ENCODE peak calls at places on chromosomes 11 and 22, in five cellular contexts. One of them, this sample, is unnamed.

GRCh38 chr22:19767427-19768380 is 7.1 kb downstream of the TBX1 start:
- DNase-seq in HepG2: peak; percentile 47
- DNase-seq in GM12878: no peak
- DNase-seq in NT2/D1: no peak
- DNase-seq in H1: no peak
- DNase-seq in this sample: no peak

GRCh38 chr11:125429174-125429707 is 66.8 kb downstream of the FEZ1 start:
- DNase-seq in HepG2: peak; percentile 35
- DNase-seq in GM12878: no peak
- DNase-seq in NT2/D1: peak; percentile 75
- DNase-seq in H1: peak; percentile 58
- DNase-seq in this sample: peak; percentile 72

GRCh38 chr11:114061053-114062049 is 1.8 kb downstream of the ZBTB16 start:
- DNase-seq in HepG2: no peak
- DNase-seq in GM12878: no peak
- DNase-seq in NT2/D1: no peak
- DNase-seq in H1: no peak
- DNase-seq in this sample: peak; percentile 33

GRCh38 chr22:42172385-42173172 is 42.0 kb upstream of the CYP2D6 start:
- DNase-seq in HepG2: peak; percentile 74
- DNase-seq in GM12878: no peak
- DNase-seq in NT2/D1: no peak
- DNase-seq in H1: no peak
- DNase-seq in this sample: no peak

GRCh38 chr11:12725863-12726666 is 51.8 kb downstream of the TEAD1 start:
- DNase-seq in HepG2: no peak
- DNase-seq in GM12878: no peak
- DNase-seq in NT2/D1: no peak
- DNase-seq in H1: no peak
- DNase-seq in this sample: no peak

GRCh38 chr11:47577460-47578041 is 1.2 kb downstream of the KBTBD4 start:
- DNase-seq in HepG2: no peak
- DNase-seq in GM12878: no peak
- DNase-seq in NT2/D1: no peak
- DNase-seq in H1: no peak
- DNase-seq in this sample: no peak

GRCh38 chr11:111379500-111380136 is 543 bp upstream of the POU2AF1 start:
- DNase-seq in HepG2: no peak
- DNase-seq in GM12878: no peak
- DNase-seq in NT2/D1: no peak
- DNase-seq in H1: no peak
- DNase-seq in this sample: no peak

GRCh38 chr22:35642305-35642741 is 5.9 kb upstream of the APOL6 start:
- DNase-seq in HepG2: peak; percentile 47
- DNase-seq in GM12878: no peak
- DNase-seq in NT2/D1: no peak
- DNase-seq in H1: no peak
- DNase-seq in this sample: no peak

GRCh38 chr11:69048056-69048717 is 545 bp upstream of the TPCN2 start:
- DNase-seq in HepG2: no peak
- DNase-seq in GM12878: no peak
- DNase-seq in NT2/D1: no peak
- DNase-seq in H1: no peak
- DNase-seq in this sample: no peak

GRCh38 chr11:9148035-9148434 is 56.6 kb upstream of the SCUBE2 start:
- DNase-seq in HepG2: no peak
- DNase-seq in GM12878: no peak
- DNase-seq in NT2/D1: no peak
- DNase-seq in H1: no peak
- DNase-seq in this sample: no peak

GRCh38 chr11:13782395-13783080 is 114.1 kb downstream of the FAR1 start:
- DNase-seq in HepG2: no peak
- DNase-seq in GM12878: no peak
- DNase-seq in NT2/D1: no peak
- DNase-seq in H1: no peak
- DNase-seq in this sample: no peak

GRCh38 chr11:47943721-47944554 is 36.4 kb upstream of the PTPRJ start:
- DNase-seq in HepG2: no peak
- DNase-seq in GM12878: no peak
- DNase-seq in NT2/D1: no peak
- DNase-seq in H1: peak; percentile 44
- DNase-seq in this sample: no peak

GRCh38 chr11:108824601-108825000 is 159.7 kb downstream of the DDX10 start:
- DNase-seq in HepG2: no peak
- DNase-seq in GM12878: no peak
- DNase-seq in NT2/D1: no peak
- DNase-seq in H1: no peak
- DNase-seq in this sample: no peak

GRCh38 chr11:118634435-118635236 is 27.2 kb downstream of the PHLDB1 start:
- DNase-seq in HepG2: peak; percentile 41
- DNase-seq in GM12878: no peak
- DNase-seq in NT2/D1: peak; percentile 78
- DNase-seq in H1: peak; percentile 80
- DNase-seq in this sample: peak; percentile 87
- TF ChIP-seq SUZ12 in HepG2: no peak
- TF ChIP-seq SUZ12 in GM12878: no peak
- TF ChIP-seq SUZ12 in NT2/D1: no peak
- TF ChIP-seq SUZ12 in H1: no peak
- TF ChIP-seq SUZ12 in this sample: no peak

DNA sequence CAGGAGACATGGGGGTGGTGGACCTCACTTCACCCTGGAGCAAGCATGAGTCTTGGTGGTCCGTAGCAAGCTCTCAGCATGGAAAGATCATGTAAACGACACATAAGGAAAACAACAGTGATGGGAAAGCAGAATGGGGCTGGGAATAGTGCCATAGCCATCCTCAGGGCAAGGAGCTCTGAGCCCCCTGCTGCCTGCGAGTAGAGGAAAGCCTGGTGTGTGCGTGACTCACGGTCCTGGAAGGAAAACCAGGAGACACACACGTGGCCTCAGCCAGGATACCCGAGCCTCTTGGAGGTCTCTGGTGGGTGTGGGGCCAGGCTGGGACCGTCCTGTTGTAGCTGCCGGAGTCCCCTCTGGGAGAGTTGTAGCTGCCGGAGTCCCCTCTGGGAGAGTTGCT is 12.4 kb downstream of the SHANK3 start:
- DNase-seq in HepG2: no peak
- DNase-seq in GM12878: no peak
- DNase-seq in NT2/D1: no peak
- DNase-seq in H1: no peak
- DNase-seq in this sample: no peak
- TF ChIP-seq SUZ12 in HepG2: no peak
- TF ChIP-seq SUZ12 in GM12878: no peak
- TF ChIP-seq SUZ12 in NT2/D1: no peak
- TF ChIP-seq SUZ12 in H1: no peak
- TF ChIP-seq SUZ12 in this sample: no peak

GRCh38 chr11:19712281-19713220 is at the start of gene NAV2:
- DNase-seq in HepG2: peak; percentile 61
- DNase-seq in GM12878: peak; percentile 20
- DNase-seq in NT2/D1: peak; percentile 81
- DNase-seq in H1: peak; percentile 80
- DNase-seq in this sample: peak; percentile 91

GRCh38 chr11:19714387-19715363 is 2.0 kb downstream of the NAV2 start:
- DNase-seq in HepG2: no peak
- DNase-seq in GM12878: no peak
- DNase-seq in NT2/D1: no peak
- DNase-seq in H1: no peak
- DNase-seq in this sample: no peak

GRCh38 chr11:19711911-19712280 is 741 bp upstream of the NAV2 start:
- DNase-seq in HepG2: no peak
- DNase-seq in GM12878: no peak
- DNase-seq in NT2/D1: peak; percentile 16
- DNase-seq in H1: no peak
- DNase-seq in this sample: no peak

GRCh38 chr11:19714093-19714386 is 1.4 kb downstream of the NAV2 start:
- DNase-seq in HepG2: no peak
- DNase-seq in GM12878: no peak
- DNase-seq in NT2/D1: no peak
- DNase-seq in H1: no peak
- DNase-seq in this sample: no peak

GRCh38 chr11:19713221-19714092 is 820 bp downstream of the NAV2 start:
- DNase-seq in HepG2: no peak
- DNase-seq in GM12878: no peak
- DNase-seq in NT2/D1: no peak
- DNase-seq in H1: no peak
- DNase-seq in this sample: peak; percentile 22
- TF ChIP-seq SUZ12 in HepG2: no peak
- TF ChIP-seq SUZ12 in GM12878: peak; percentile 87
- TF ChIP-seq SUZ12 in NT2/D1: no peak
- TF ChIP-seq SUZ12 in H1: peak; percentile 87
- TF ChIP-seq SUZ12 in this sample: no peak

DNA sequence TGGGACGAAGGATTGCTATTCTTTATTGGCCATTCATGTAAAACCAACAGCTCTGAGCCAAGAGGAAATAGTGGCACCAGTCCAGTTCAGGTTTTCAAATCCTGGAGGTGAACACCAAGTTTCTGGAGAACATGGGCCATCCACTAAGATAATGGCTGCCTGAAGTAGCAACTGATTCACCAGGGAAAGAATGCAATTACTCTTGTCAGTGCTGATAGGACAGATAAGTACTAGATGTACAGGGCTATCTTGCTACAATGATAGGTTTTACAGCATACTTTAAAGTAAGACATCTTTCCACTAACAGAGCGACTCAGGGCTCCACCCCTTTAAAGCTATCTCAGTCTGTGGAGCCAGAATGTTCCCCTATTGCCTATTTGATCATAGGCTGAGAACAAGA is 36.8 kb upstream of the APOA1 start:
- DNase-seq in HepG2: no peak
- DNase-seq in GM12878: no peak
- DNase-seq in NT2/D1: no peak
- DNase-seq in H1: no peak
- DNase-seq in this sample: no peak
- TF ChIP-seq SUZ12 in HepG2: no peak
- TF ChIP-seq SUZ12 in GM12878: no peak
- TF ChIP-seq SUZ12 in NT2/D1: no peak
- TF ChIP-seq SUZ12 in H1: no peak
- TF ChIP-seq SUZ12 in this sample: no peak

GRCh38 chr11:81033779-81034550 is 1593.1 kb upstream of the TENM4 start:
- DNase-seq in HepG2: no peak
- DNase-seq in GM12878: no peak
- DNase-seq in NT2/D1: no peak
- DNase-seq in H1: no peak
- DNase-seq in this sample: no peak

GRCh38 chr11:81039916-81040530 is 1599.2 kb upstream of the TENM4 start:
- DNase-seq in HepG2: peak; percentile 30
- DNase-seq in GM12878: no peak
- DNase-seq in NT2/D1: no peak
- DNase-seq in H1: no peak
- DNase-seq in this sample: no peak

GRCh38 chr11:81036168-81036870 is 1595.5 kb upstream of the TENM4 start:
- DNase-seq in HepG2: no peak
- DNase-seq in GM12878: no peak
- DNase-seq in NT2/D1: no peak
- DNase-seq in H1: no peak
- DNase-seq in this sample: no peak
- TF ChIP-seq SUZ12 in HepG2: no peak
- TF ChIP-seq SUZ12 in GM12878: no peak
- TF ChIP-seq SUZ12 in NT2/D1: no peak
- TF ChIP-seq SUZ12 in H1: no peak
- TF ChIP-seq SUZ12 in this sample: no peak

GRCh38 chr11:22627421-22627820 is 1.8 kb upstream of the FANCF start:
- DNase-seq in HepG2: no peak
- DNase-seq in GM12878: no peak
- DNase-seq in NT2/D1: no peak
- DNase-seq in H1: no peak
- DNase-seq in this sample: no peak

GRCh38 chr11:22625448-22626287 is at the start of gene FANCF:
- DNase-seq in HepG2: peak; percentile 97
- DNase-seq in GM12878: peak; percentile 100
- DNase-seq in NT2/D1: peak; percentile 88
- DNase-seq in H1: peak; percentile 96
- DNase-seq in this sample: peak; percentile 17

GRCh38 chr11:22626573-22627239 is 1.1 kb upstream of the FANCF start:
- DNase-seq in HepG2: no peak
- DNase-seq in GM12878: no peak
- DNase-seq in NT2/D1: no peak
- DNase-seq in H1: no peak
- DNase-seq in this sample: no peak

GRCh38 chr11:22624742-22625447 is 728 bp downstream of the FANCF start:
- DNase-seq in HepG2: peak; percentile 72
- DNase-seq in GM12878: peak; percentile 28
- DNase-seq in NT2/D1: peak; percentile 60
- DNase-seq in H1: peak; percentile 71
- DNase-seq in this sample: no peak
- TF ChIP-seq SUZ12 in HepG2: no peak
- TF ChIP-seq SUZ12 in GM12878: no peak
- TF ChIP-seq SUZ12 in NT2/D1: no peak
- TF ChIP-seq SUZ12 in H1: no peak
- TF ChIP-seq SUZ12 in this sample: no peak

DNA sequence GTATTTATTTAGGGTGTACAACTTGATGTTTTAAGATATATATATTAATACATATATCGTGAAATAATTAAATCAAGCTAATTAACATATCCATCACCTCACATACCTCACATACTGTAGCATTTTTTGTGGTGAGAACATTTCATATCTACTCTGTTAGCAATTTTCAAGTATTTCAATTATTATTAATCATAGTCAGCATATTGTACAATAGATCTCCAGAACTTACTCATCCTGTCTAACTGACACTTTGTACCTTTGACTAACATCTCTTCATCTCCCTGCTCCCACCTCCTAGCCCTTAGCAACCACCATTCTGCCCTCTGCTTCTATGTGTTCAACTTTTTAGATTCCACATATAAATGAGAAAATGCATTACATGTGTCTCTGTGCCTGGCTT is 108.4 kb downstream of the BARX2 start:
- DNase-seq in HepG2: no peak
- DNase-seq in GM12878: no peak
- DNase-seq in NT2/D1: no peak
- DNase-seq in H1: no peak
- DNase-seq in this sample: no peak
- TF ChIP-seq SUZ12 in HepG2: no peak
- TF ChIP-seq SUZ12 in GM12878: no peak
- TF ChIP-seq SUZ12 in NT2/D1: no peak
- TF ChIP-seq SUZ12 in H1: no peak
- TF ChIP-seq SUZ12 in this sample: no peak

DNA sequence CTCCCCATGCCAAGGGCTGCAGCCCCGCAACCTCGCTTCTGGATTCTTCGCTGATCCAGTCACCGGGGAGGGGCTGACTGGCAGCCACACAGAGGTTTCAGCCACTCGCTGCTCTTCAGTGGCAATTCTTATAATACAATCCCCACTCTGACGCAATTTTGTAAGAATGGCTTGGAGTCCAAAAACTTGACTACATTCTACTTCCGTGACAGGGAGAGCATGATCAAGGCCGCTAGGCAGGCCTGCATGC is 14.9 kb downstream of the PPM1F start:
- DNase-seq in HepG2: no peak
- DNase-seq in GM12878: no peak
- DNase-seq in NT2/D1: no peak
- DNase-seq in H1: no peak
- DNase-seq in this sample: no peak
- TF ChIP-seq SUZ12 in HepG2: no peak
- TF ChIP-seq SUZ12 in GM12878: no peak
- TF ChIP-seq SUZ12 in NT2/D1: no peak
- TF ChIP-seq SUZ12 in H1: peak; percentile 4
- TF ChIP-seq SUZ12 in this sample: no peak